ENCODE peak calls at places on chromosomes 2 and 18, in eight cellular contexts. One of them, this sample, is unnamed.

GRCh38 chr2:233121856-233122255 is 61.7 kb downstream of the INPP5D start:
- DNase-seq in NCI-H1417: no peak
- DNase-seq in caudate nucleus: no peak
- DNase-seq in Panc1: no peak
- DNase-seq in aorta: no peak
- DNase-seq in activated CD4-positive, alpha-beta T cell treated with anti-CD3 and anti-CD28 coated beads, Interleukin-2, amount 50 U/mL, for 1 hour: no peak
- DNase-seq in fibroblast of pulmonary artery: no peak
- DNase-seq in head of caudate nucleus: no peak
- DNase-seq in this sample: no peak

GRCh38 chr2:121451373-121451772 is 79.3 kb upstream of the RNU4ATAC start:
- DNase-seq in fibroblast of pulmonary artery: no peak
- DNase-seq in NCI-H1417: no peak
- DNase-seq in activated CD4-positive, alpha-beta T cell treated with anti-CD3 and anti-CD28 coated beads, Interleukin-2, amount 50 U/mL, for 1 hour: no peak
- DNase-seq in aorta: no peak
- DNase-seq in head of caudate nucleus: no peak
- DNase-seq in caudate nucleus: no peak
- DNase-seq in Panc1: no peak
- DNase-seq in this sample: no peak

GRCh38 chr2:37582371-37582770 is 89.1 kb downstream of the CDC42EP3 start:
- DNase-seq in activated CD4-positive, alpha-beta T cell treated with anti-CD3 and anti-CD28 coated beads, Interleukin-2, amount 50 U/mL, for 1 hour: no peak
- DNase-seq in Panc1: no peak
- DNase-seq in fibroblast of pulmonary artery: no peak
- DNase-seq in head of caudate nucleus: no peak
- DNase-seq in caudate nucleus: no peak
- DNase-seq in NCI-H1417: no peak
- DNase-seq in aorta: no peak
- DNase-seq in this sample: no peak

GRCh38 chr2:217150236-217150635 is 290.4 kb upstream of the TNP1 start:
- DNase-seq in aorta: no peak
- DNase-seq in activated CD4-positive, alpha-beta T cell treated with anti-CD3 and anti-CD28 coated beads, Interleukin-2, amount 50 U/mL, for 1 hour: no peak
- DNase-seq in fibroblast of pulmonary artery: peak; percentile 58
- DNase-seq in Panc1: no peak
- DNase-seq in NCI-H1417: no peak
- DNase-seq in head of caudate nucleus: no peak
- DNase-seq in caudate nucleus: no peak
- DNase-seq in this sample: no peak

GRCh38 chr18:2513616-2514015 is 57.7 kb downstream of the METTL4 start:
- DNase-seq in aorta: no peak
- DNase-seq in activated CD4-positive, alpha-beta T cell treated with anti-CD3 and anti-CD28 coated beads, Interleukin-2, amount 50 U/mL, for 1 hour: no peak
- DNase-seq in caudate nucleus: no peak
- DNase-seq in fibroblast of pulmonary artery: no peak
- DNase-seq in NCI-H1417: no peak
- DNase-seq in Panc1: no peak
- DNase-seq in head of caudate nucleus: no peak
- DNase-seq in this sample: no peak

GRCh38 chr2:240946046-240946445 is 39.9 kb downstream of the CROCC2 start:
- DNase-seq in head of caudate nucleus: no peak
- DNase-seq in activated CD4-positive, alpha-beta T cell treated with anti-CD3 and anti-CD28 coated beads, Interleukin-2, amount 50 U/mL, for 1 hour: no peak
- DNase-seq in NCI-H1417: no peak
- DNase-seq in aorta: no peak
- DNase-seq in caudate nucleus: no peak
- DNase-seq in fibroblast of pulmonary artery: no peak
- DNase-seq in Panc1: no peak
- DNase-seq in this sample: no peak

GRCh38 chr2:10185046-10185445 is 62.5 kb downstream of the RRM2 start:
- DNase-seq in NCI-H1417: no peak
- DNase-seq in aorta: no peak
- DNase-seq in activated CD4-positive, alpha-beta T cell treated with anti-CD3 and anti-CD28 coated beads, Interleukin-2, amount 50 U/mL, for 1 hour: no peak
- DNase-seq in Panc1: no peak
- DNase-seq in caudate nucleus: no peak
- DNase-seq in fibroblast of pulmonary artery: peak; percentile 15
- DNase-seq in head of caudate nucleus: peak; percentile 16
- DNase-seq in this sample: no peak

GRCh38 chr2:44817256-44817655 is 124.2 kb upstream of the SIX3 start:
- DNase-seq in Panc1: no peak
- DNase-seq in NCI-H1417: no peak
- DNase-seq in caudate nucleus: no peak
- DNase-seq in head of caudate nucleus: no peak
- DNase-seq in fibroblast of pulmonary artery: no peak
- DNase-seq in aorta: no peak
- DNase-seq in activated CD4-positive, alpha-beta T cell treated with anti-CD3 and anti-CD28 coated beads, Interleukin-2, amount 50 U/mL, for 1 hour: no peak
- DNase-seq in this sample: no peak

GRCh38 chr2:218027426-218028188 is 24.8 kb upstream of the TNS1 start:
- DNase-seq in fibroblast of pulmonary artery: no peak
- DNase-seq in head of caudate nucleus: no peak
- DNase-seq in activated CD4-positive, alpha-beta T cell treated with anti-CD3 and anti-CD28 coated beads, Interleukin-2, amount 50 U/mL, for 1 hour: no peak
- DNase-seq in Panc1: no peak
- DNase-seq in NCI-H1417: no peak
- DNase-seq in caudate nucleus: no peak
- DNase-seq in aorta: peak; percentile 24
- DNase-seq in this sample: no peak

GRCh38 chr18:11840493-11840892 is 10.7 kb upstream of the CHMP1B start:
- DNase-seq in aorta: no peak
- DNase-seq in Panc1: no peak
- DNase-seq in fibroblast of pulmonary artery: no peak
- DNase-seq in NCI-H1417: no peak
- DNase-seq in activated CD4-positive, alpha-beta T cell treated with anti-CD3 and anti-CD28 coated beads, Interleukin-2, amount 50 U/mL, for 1 hour: no peak
- DNase-seq in head of caudate nucleus: no peak
- DNase-seq in caudate nucleus: no peak
- DNase-seq in this sample: no peak

GRCh38 chr2:47008381-47009280 is 93.0 kb upstream of the MCFD2 start:
- DNase-seq in Panc1: no peak
- DNase-seq in aorta: peak; percentile 84
- DNase-seq in fibroblast of pulmonary artery: peak; percentile 56
- DNase-seq in head of caudate nucleus: no peak
- DNase-seq in NCI-H1417: peak; percentile 82
- DNase-seq in activated CD4-positive, alpha-beta T cell treated with anti-CD3 and anti-CD28 coated beads, Interleukin-2, amount 50 U/mL, for 1 hour: no peak
- DNase-seq in caudate nucleus: peak; percentile 87
- DNase-seq in this sample: peak; percentile 13

GRCh38 chr2:8679567-8679826 is 2.4 kb upstream of the ID2 start:
- DNase-seq in activated CD4-positive, alpha-beta T cell treated with anti-CD3 and anti-CD28 coated beads, Interleukin-2, amount 50 U/mL, for 1 hour: no peak
- DNase-seq in caudate nucleus: no peak
- DNase-seq in fibroblast of pulmonary artery: no peak
- DNase-seq in head of caudate nucleus: no peak
- DNase-seq in aorta: no peak
- DNase-seq in NCI-H1417: no peak
- DNase-seq in Panc1: no peak
- DNase-seq in this sample: no peak

GRCh38 chr2:200028998-200029397 is 73.6 kb downstream of the MAIP1 start:
- DNase-seq in activated CD4-positive, alpha-beta T cell treated with anti-CD3 and anti-CD28 coated beads, Interleukin-2, amount 50 U/mL, for 1 hour: no peak
- DNase-seq in caudate nucleus: no peak
- DNase-seq in aorta: no peak
- DNase-seq in Panc1: no peak
- DNase-seq in fibroblast of pulmonary artery: no peak
- DNase-seq in head of caudate nucleus: no peak
- DNase-seq in NCI-H1417: no peak
- DNase-seq in this sample: no peak

GRCh38 chr18:46250084-46250811 is 146.1 kb downstream of the HAUS1 start:
- DNase-seq in fibroblast of pulmonary artery: peak; percentile 94
- DNase-seq in caudate nucleus: no peak
- DNase-seq in activated CD4-positive, alpha-beta T cell treated with anti-CD3 and anti-CD28 coated beads, Interleukin-2, amount 50 U/mL, for 1 hour: peak; percentile 22
- DNase-seq in NCI-H1417: peak; percentile 51
- DNase-seq in aorta: no peak
- DNase-seq in Panc1: no peak
- DNase-seq in head of caudate nucleus: no peak
- DNase-seq in this sample: peak; percentile 40

GRCh38 chr2:240250150-240250984 is 109.9 kb upstream of the OTOS start:
- DNase-seq in activated CD4-positive, alpha-beta T cell treated with anti-CD3 and anti-CD28 coated beads, Interleukin-2, amount 50 U/mL, for 1 hour: no peak
- DNase-seq in caudate nucleus: no peak
- DNase-seq in Panc1: no peak
- DNase-seq in head of caudate nucleus: no peak
- DNase-seq in aorta: no peak
- DNase-seq in NCI-H1417: no peak
- DNase-seq in fibroblast of pulmonary artery: no peak
- DNase-seq in this sample: no peak

GRCh38 chr2:13006407-13006806 is 289.7 kb downstream of the TRIB2 start:
- DNase-seq in head of caudate nucleus: no peak
- DNase-seq in NCI-H1417: no peak
- DNase-seq in caudate nucleus: no peak
- DNase-seq in fibroblast of pulmonary artery: peak; percentile 56
- DNase-seq in aorta: no peak
- DNase-seq in Panc1: no peak
- DNase-seq in activated CD4-positive, alpha-beta T cell treated with anti-CD3 and anti-CD28 coated beads, Interleukin-2, amount 50 U/mL, for 1 hour: no peak
- DNase-seq in this sample: no peak

GRCh38 chr2:241673797-241674725 is 12.6 kb downstream of the DTYMK start:
- DNase-seq in aorta: no peak
- DNase-seq in caudate nucleus: peak; percentile 75
- DNase-seq in head of caudate nucleus: no peak
- DNase-seq in Panc1: no peak
- DNase-seq in NCI-H1417: no peak
- DNase-seq in fibroblast of pulmonary artery: no peak
- DNase-seq in activated CD4-positive, alpha-beta T cell treated with anti-CD3 and anti-CD28 coated beads, Interleukin-2, amount 50 U/mL, for 1 hour: no peak
- DNase-seq in this sample: no peak

GRCh38 chr2:183267148-183267827 is 143.0 kb downstream of the NUP35 start:
- DNase-seq in NCI-H1417: no peak
- DNase-seq in aorta: no peak
- DNase-seq in caudate nucleus: no peak
- DNase-seq in head of caudate nucleus: no peak
- DNase-seq in fibroblast of pulmonary artery: no peak
- DNase-seq in activated CD4-positive, alpha-beta T cell treated with anti-CD3 and anti-CD28 coated beads, Interleukin-2, amount 50 U/mL, for 1 hour: no peak
- DNase-seq in Panc1: no peak
- DNase-seq in this sample: no peak

GRCh38 chr2:44305882-44306281 is 30.6 kb downstream of the SLC3A1 start:
- DNase-seq in head of caudate nucleus: no peak
- DNase-seq in activated CD4-positive, alpha-beta T cell treated with anti-CD3 and anti-CD28 coated beads, Interleukin-2, amount 50 U/mL, for 1 hour: no peak
- DNase-seq in NCI-H1417: no peak
- DNase-seq in aorta: no peak
- DNase-seq in fibroblast of pulmonary artery: no peak
- DNase-seq in caudate nucleus: no peak
- DNase-seq in Panc1: no peak
- DNase-seq in this sample: no peak

GRCh38 chr2:188788621-188789020 is 185.6 kb upstream of the COL3A1 start:
- DNase-seq in fibroblast of pulmonary artery: peak; percentile 95
- DNase-seq in head of caudate nucleus: no peak
- DNase-seq in aorta: peak; percentile 80
- DNase-seq in activated CD4-positive, alpha-beta T cell treated with anti-CD3 and anti-CD28 coated beads, Interleukin-2, amount 50 U/mL, for 1 hour: no peak
- DNase-seq in caudate nucleus: no peak
- DNase-seq in Panc1: no peak
- DNase-seq in NCI-H1417: no peak
- DNase-seq in this sample: no peak

GRCh38 chr2:158745067-158745865 is 49.9 kb upstream of the DAPL1 start:
- DNase-seq in activated CD4-positive, alpha-beta T cell treated with anti-CD3 and anti-CD28 coated beads, Interleukin-2, amount 50 U/mL, for 1 hour: peak; percentile 27
- DNase-seq in aorta: no peak
- DNase-seq in head of caudate nucleus: peak; percentile 62
- DNase-seq in NCI-H1417: peak; percentile 12
- DNase-seq in fibroblast of pulmonary artery: peak; percentile 82
- DNase-seq in caudate nucleus: peak; percentile 62
- DNase-seq in Panc1: no peak
- DNase-seq in this sample: no peak

GRCh38 chr2:40352321-40353099 is 99.4 kb downstream of the SLC8A1 start:
- DNase-seq in caudate nucleus: no peak
- DNase-seq in Panc1: no peak
- DNase-seq in head of caudate nucleus: no peak
- DNase-seq in NCI-H1417: no peak
- DNase-seq in fibroblast of pulmonary artery: no peak
- DNase-seq in aorta: no peak
- DNase-seq in activated CD4-positive, alpha-beta T cell treated with anti-CD3 and anti-CD28 coated beads, Interleukin-2, amount 50 U/mL, for 1 hour: no peak
- DNase-seq in this sample: no peak

GRCh38 chr18:14025306-14025940 is 106.8 kb downstream of the ZNF519 start:
- DNase-seq in caudate nucleus: no peak
- DNase-seq in head of caudate nucleus: no peak
- DNase-seq in activated CD4-positive, alpha-beta T cell treated with anti-CD3 and anti-CD28 coated beads, Interleukin-2, amount 50 U/mL, for 1 hour: no peak
- DNase-seq in aorta: no peak
- DNase-seq in NCI-H1417: no peak
- DNase-seq in fibroblast of pulmonary artery: no peak
- DNase-seq in Panc1: no peak
- DNase-seq in this sample: no peak

GRCh38 chr18:64398320-64398719 is 249.4 kb upstream of the LINC00305 start:
- DNase-seq in Panc1: no peak
- DNase-seq in caudate nucleus: no peak
- DNase-seq in aorta: no peak
- DNase-seq in NCI-H1417: no peak
- DNase-seq in head of caudate nucleus: no peak
- DNase-seq in activated CD4-positive, alpha-beta T cell treated with anti-CD3 and anti-CD28 coated beads, Interleukin-2, amount 50 U/mL, for 1 hour: no peak
- DNase-seq in fibroblast of pulmonary artery: no peak
- DNase-seq in this sample: no peak

GRCh38 chr18:9643549-9643948 is 29.2 kb upstream of the PPP4R1 start:
- DNase-seq in fibroblast of pulmonary artery: peak; percentile 98
- DNase-seq in activated CD4-positive, alpha-beta T cell treated with anti-CD3 and anti-CD28 coated beads, Interleukin-2, amount 50 U/mL, for 1 hour: no peak
- DNase-seq in caudate nucleus: no peak
- DNase-seq in Panc1: peak; percentile 85
- DNase-seq in NCI-H1417: no peak
- DNase-seq in head of caudate nucleus: no peak
- DNase-seq in aorta: no peak
- DNase-seq in this sample: no peak